ENCODE peak calls at places on chromosomes 6 and 20, in four cellular contexts. N is activated naive CD4-positive, alpha-beta T cell treated with anti-CD3 and anti-CD28 coated beads, Interleukin-2, amount 50 U/mL, for 72 hours; C is activated CD8-positive, alpha-beta memory T cell treated with anti-CD3 and anti-CD28 coated beads, Interleukin-2, amount 10 ng/mL, durations not matched to agents 7 days and 5 days; G is PC-3. V is an unnamed sample.

GRCh38 chr6:44475417-44475778 is 87.9 kb downstream of the CDC5L start:
- ATAC-seq in N (peak; percentile 48), C (peak; percentile 50), G (peak; percentile 48), V (no peak)

GRCh38 chr6:11430036-11430435 is 107.5 kb upstream of the TMEM170B start:
- ATAC-seq in N (no peak), G (no peak), C (no peak), V (no peak)

GRCh38 chr6:129697788-129698187 is 12.2 kb downstream of the ARHGAP18 start:
- ATAC-seq in N (no peak), C (no peak), G (no peak), V (no peak)

GRCh38 chr6:8619853-8620252 is 184.5 kb upstream of the SLC35B3 start:
- ATAC-seq in C (no peak), G (no peak), N (no peak), V (no peak)

GRCh38 chr6:39684790-39685485 is 40.3 kb downstream of the KIF6 start:
- ATAC-seq in N (no peak), C (no peak), G (no peak), V (no peak)

GRCh38 chr6:27237089-27237723 is 10.3 kb upstream of the PRSS16 start:
- ATAC-seq in C (peak; percentile 47), G (peak; percentile 34), N (peak; percentile 73), V (peak; percentile 67)

GRCh38 chr6:139173172-139173571 is 38.3 kb downstream of the HECA start:
- ATAC-seq in G (no peak), C (peak; percentile 90), N (peak; percentile 78), V (peak; percentile 75)

GRCh38 chr6:53573299-53573698 is 28.4 kb upstream of the GCLC start:
- ATAC-seq in C (no peak), G (no peak), N (no peak), V (no peak)

GRCh38 chr6:16473908-16474791 is 235.8 kb downstream of the GMPR start:
- ATAC-seq in C (peak; percentile 20), G (no peak), N (peak; percentile 12), V (no peak)

GRCh38 chr6:105372862-105373182 is 30.1 kb downstream of the PREP start:
- ATAC-seq in C (no peak), N (no peak), G (no peak), V (peak; percentile 97)

GRCh38 chr6:167150815-167151557 is 6.8 kb downstream of the GPR31 start:
- ATAC-seq in G (no peak), N (peak; percentile 93), C (peak; percentile 49), V (peak; percentile 18)

GRCh38 chr20:37524859-37525708 is 2.6 kb downstream of the BLCAP start:
- ATAC-seq in N (no peak), C (no peak), G (peak; percentile 61), V (peak; percentile 68)

GRCh38 chr20:3694864-3695263 is 13.1 kb upstream of the ADAM33 start:
- ATAC-seq in G (no peak), C (no peak), N (no peak), V (no peak)

GRCh38 chr6:46876126-46876525 is 45.6 kb downstream of the ADGRF5 start:
- ATAC-seq in C (no peak), N (no peak), G (peak; percentile 97), V (peak; percentile 53)

GRCh38 chr20:41205313-41205712 is 68.0 kb downstream of the PLCG1 start:
- ATAC-seq in G (no peak), C (no peak), N (no peak), V (no peak)

GRCh38 chr6:152905551-152906299 is 77.1 kb downstream of the FBXO5 start:
- ATAC-seq in C (no peak), G (no peak), N (no peak), V (no peak)

GRCh38 chr20:5900908-5901307 is 49.4 kb downstream of the TRMT6 start:
- ATAC-seq in N (no peak), G (no peak), C (no peak), V (no peak)

GRCh38 chr6:129279343-129280104 is 396.6 kb downstream of the LAMA2 start:
- ATAC-seq in C (no peak), G (no peak), N (no peak), V (peak; percentile 59)

GRCh38 chr20:33914871-33915270 is 78.8 kb upstream of the RALY start:
- ATAC-seq in G (peak; percentile 99), C (peak; percentile 43), N (peak; percentile 90), V (no peak)